ENCODE peak calls at places on chromosome 1, in nine cellular contexts. One of them, this sample, is unnamed.
A peak's percentile ranks its signal among the peaks of the same experiment; 100 is the strongest.

GRCh38 chr1:108199781-108200626 is at the start of gene SLC25A24:
- DNase-seq in aorta: peak; percentile 90
- DNase-seq in CD4-positive, CD25-positive, alpha-beta regulatory T cell: peak; percentile 92
- DNase-seq in CD8-positive, alpha-beta T cell: peak; percentile 73
- DNase-seq in right cardiac atrium: peak; percentile 96
- DNase-seq in hepatocyte: peak; percentile 93
- DNase-seq in fibroblast of lung: peak; percentile 79
- DNase-seq in heart right ventricle: peak; percentile 77
- DNase-seq in BJ: no peak
- DNase-seq in this sample: peak; percentile 72

GRCh38 chr1:113998361-113998760 is 19.1 kb downstream of the OLFML3 start:
- DNase-seq in BJ: no peak
- DNase-seq in right cardiac atrium: no peak
- DNase-seq in fibroblast of lung: peak; percentile 22
- DNase-seq in heart right ventricle: peak; percentile 24
- DNase-seq in CD4-positive, CD25-positive, alpha-beta regulatory T cell: no peak
- DNase-seq in hepatocyte: peak; percentile 32
- DNase-seq in CD8-positive, alpha-beta T cell: no peak
- DNase-seq in aorta: no peak
- DNase-seq in this sample: no peak

GRCh38 chr1:198363752-198364151 is 176.7 kb downstream of the ATP6V1G3 start:
- DNase-seq in aorta: no peak
- DNase-seq in CD8-positive, alpha-beta T cell: no peak
- DNase-seq in hepatocyte: no peak
- DNase-seq in right cardiac atrium: no peak
- DNase-seq in heart right ventricle: no peak
- DNase-seq in fibroblast of lung: no peak
- DNase-seq in CD4-positive, CD25-positive, alpha-beta regulatory T cell: peak; percentile 29
- DNase-seq in BJ: no peak
- DNase-seq in this sample: no peak

GRCh38 chr1:17688217-17688810 is 66.8 kb upstream of the ACTL8 start:
- DNase-seq in CD8-positive, alpha-beta T cell: no peak
- DNase-seq in hepatocyte: no peak
- DNase-seq in aorta: no peak
- DNase-seq in BJ: no peak
- DNase-seq in right cardiac atrium: no peak
- DNase-seq in fibroblast of lung: no peak
- DNase-seq in CD4-positive, CD25-positive, alpha-beta regulatory T cell: no peak
- DNase-seq in heart right ventricle: no peak
- DNase-seq in this sample: no peak

GRCh38 chr1:1360511-1361169 is 2.3 kb upstream of the MXRA8 start:
- DNase-seq in heart right ventricle: peak; percentile 62
- DNase-seq in fibroblast of lung: peak; percentile 92
- DNase-seq in BJ: peak; percentile 87
- DNase-seq in right cardiac atrium: peak; percentile 90
- DNase-seq in CD8-positive, alpha-beta T cell: no peak
- DNase-seq in CD4-positive, CD25-positive, alpha-beta regulatory T cell: no peak
- DNase-seq in hepatocyte: peak; percentile 71
- DNase-seq in aorta: peak; percentile 93
- DNase-seq in this sample: peak; percentile 84

GRCh38 chr1:244336232-244336899 is 115.3 kb downstream of the ADSS2 start:
- DNase-seq in BJ: no peak
- DNase-seq in CD4-positive, CD25-positive, alpha-beta regulatory T cell: no peak
- DNase-seq in fibroblast of lung: no peak
- DNase-seq in heart right ventricle: no peak
- DNase-seq in right cardiac atrium: no peak
- DNase-seq in aorta: no peak
- DNase-seq in CD8-positive, alpha-beta T cell: no peak
- DNase-seq in hepatocyte: no peak
- DNase-seq in this sample: no peak

GRCh38 chr1:201790261-201790660 is 38.7 kb upstream of the IPO9 start:
- DNase-seq in BJ: no peak
- DNase-seq in heart right ventricle: no peak
- DNase-seq in right cardiac atrium: no peak
- DNase-seq in CD8-positive, alpha-beta T cell: no peak
- DNase-seq in fibroblast of lung: peak; percentile 60
- DNase-seq in hepatocyte: no peak
- DNase-seq in CD4-positive, CD25-positive, alpha-beta regulatory T cell: no peak
- DNase-seq in aorta: peak; percentile 58
- DNase-seq in this sample: peak; percentile 51

GRCh38 chr1:75797606-75798216 is 1.0 kb downstream of the MSH4 start:
- DNase-seq in right cardiac atrium: no peak
- DNase-seq in hepatocyte: no peak
- DNase-seq in BJ: no peak
- DNase-seq in heart right ventricle: no peak
- DNase-seq in fibroblast of lung: no peak
- DNase-seq in CD8-positive, alpha-beta T cell: no peak
- DNase-seq in CD4-positive, CD25-positive, alpha-beta regulatory T cell: no peak
- DNase-seq in aorta: no peak
- DNase-seq in this sample: no peak

GRCh38 chr1:224726783-224727182 is 110.7 kb downstream of the CNIH3 start:
- DNase-seq in aorta: peak; percentile 78
- DNase-seq in CD4-positive, CD25-positive, alpha-beta regulatory T cell: no peak
- DNase-seq in CD8-positive, alpha-beta T cell: no peak
- DNase-seq in right cardiac atrium: no peak
- DNase-seq in hepatocyte: peak; percentile 65
- DNase-seq in BJ: peak; percentile 76
- DNase-seq in fibroblast of lung: peak; percentile 97
- DNase-seq in heart right ventricle: no peak
- DNase-seq in this sample: peak; percentile 88

GRCh38 chr1:112267206-112267605 is 128.8 kb upstream of the CTTNBP2NL start:
- DNase-seq in fibroblast of lung: no peak
- DNase-seq in CD4-positive, CD25-positive, alpha-beta regulatory T cell: no peak
- DNase-seq in CD8-positive, alpha-beta T cell: no peak
- DNase-seq in BJ: no peak
- DNase-seq in right cardiac atrium: no peak
- DNase-seq in aorta: no peak
- DNase-seq in heart right ventricle: no peak
- DNase-seq in hepatocyte: no peak
- DNase-seq in this sample: no peak

GRCh38 chr1:19934336-19934735 is 10.9 kb upstream of the PLA2G2E start:
- DNase-seq in BJ: no peak
- DNase-seq in fibroblast of lung: no peak
- DNase-seq in heart right ventricle: no peak
- DNase-seq in right cardiac atrium: no peak
- DNase-seq in hepatocyte: no peak
- DNase-seq in CD4-positive, CD25-positive, alpha-beta regulatory T cell: no peak
- DNase-seq in aorta: no peak
- DNase-seq in CD8-positive, alpha-beta T cell: no peak
- DNase-seq in this sample: no peak

GRCh38 chr1:6445062-6445763 is 20.6 kb downstream of the ESPN start:
- DNase-seq in CD8-positive, alpha-beta T cell: peak; percentile 46
- DNase-seq in right cardiac atrium: peak; percentile 75
- DNase-seq in hepatocyte: peak; percentile 69
- DNase-seq in heart right ventricle: no peak
- DNase-seq in aorta: no peak
- DNase-seq in CD4-positive, CD25-positive, alpha-beta regulatory T cell: peak; percentile 50
- DNase-seq in BJ: no peak
- DNase-seq in fibroblast of lung: peak; percentile 37
- DNase-seq in this sample: no peak

GRCh38 chr1:105565006-105565405 is 1491.5 kb upstream of the PRMT6 start:
- DNase-seq in fibroblast of lung: no peak
- DNase-seq in CD4-positive, CD25-positive, alpha-beta regulatory T cell: no peak
- DNase-seq in hepatocyte: no peak
- DNase-seq in BJ: no peak
- DNase-seq in heart right ventricle: no peak
- DNase-seq in right cardiac atrium: no peak
- DNase-seq in aorta: no peak
- DNase-seq in CD8-positive, alpha-beta T cell: no peak
- DNase-seq in this sample: no peak

GRCh38 chr1:53470155-53470554 is 11.0 kb downstream of the DMRTB1 start:
- DNase-seq in CD4-positive, CD25-positive, alpha-beta regulatory T cell: no peak
- DNase-seq in heart right ventricle: peak; percentile 53
- DNase-seq in BJ: no peak
- DNase-seq in fibroblast of lung: peak; percentile 81
- DNase-seq in hepatocyte: peak; percentile 88
- DNase-seq in CD8-positive, alpha-beta T cell: no peak
- DNase-seq in right cardiac atrium: peak; percentile 92
- DNase-seq in aorta: peak; percentile 69
- DNase-seq in this sample: peak; percentile 50

GRCh38 chr1:229229137-229229720 is 41.7 kb upstream of the RAB4A start:
- DNase-seq in CD4-positive, CD25-positive, alpha-beta regulatory T cell: no peak
- DNase-seq in fibroblast of lung: no peak
- DNase-seq in hepatocyte: peak; percentile 52
- DNase-seq in heart right ventricle: no peak
- DNase-seq in aorta: no peak
- DNase-seq in BJ: no peak
- DNase-seq in CD8-positive, alpha-beta T cell: no peak
- DNase-seq in right cardiac atrium: no peak
- DNase-seq in this sample: no peak

GRCh38 chr1:203519053-203519770 is 25.3 kb downstream of the OPTC start:
- DNase-seq in aorta: no peak
- DNase-seq in heart right ventricle: no peak
- DNase-seq in CD8-positive, alpha-beta T cell: no peak
- DNase-seq in hepatocyte: peak; percentile 82
- DNase-seq in fibroblast of lung: no peak
- DNase-seq in right cardiac atrium: no peak
- DNase-seq in BJ: no peak
- DNase-seq in CD4-positive, CD25-positive, alpha-beta regulatory T cell: no peak
- DNase-seq in this sample: no peak

DNA sequence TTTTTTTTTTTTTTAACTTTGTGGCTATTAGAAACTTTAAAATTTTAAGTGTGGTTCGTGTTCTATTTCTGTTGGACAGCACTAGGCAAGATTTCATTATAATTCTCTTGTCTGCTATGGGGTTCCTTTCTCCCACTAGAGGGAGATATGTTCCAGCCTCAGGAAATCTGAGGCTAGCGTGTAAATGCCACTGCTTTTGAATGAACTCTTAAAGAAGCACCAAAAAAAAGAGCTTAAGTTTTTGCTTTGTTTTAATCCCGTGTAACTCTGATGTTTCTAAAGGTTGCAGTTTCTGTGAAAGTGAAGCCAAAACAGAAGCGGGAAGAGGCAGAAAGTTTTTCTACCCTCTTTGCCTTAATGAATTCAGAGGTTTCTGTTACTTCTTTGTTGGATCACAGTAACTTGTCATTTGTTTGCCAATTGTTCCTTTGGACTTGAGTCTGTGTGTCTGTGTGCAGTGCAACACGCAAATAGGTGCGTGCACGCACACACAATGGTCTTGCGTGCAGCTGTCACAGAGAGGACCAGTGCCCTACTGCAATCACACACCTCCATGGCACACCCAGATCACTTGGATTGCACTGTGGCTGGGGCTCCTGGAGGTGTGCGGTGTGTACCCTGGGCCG is 32.3 kb downstream of the HHAT start:
- DNase-seq in BJ: peak; percentile 26
- DNase-seq in hepatocyte: peak; percentile 60
- DNase-seq in aorta: no peak
- DNase-seq in CD4-positive, CD25-positive, alpha-beta regulatory T cell: peak; percentile 18
- DNase-seq in right cardiac atrium: no peak
- DNase-seq in heart right ventricle: no peak
- DNase-seq in fibroblast of lung: peak; percentile 79
- DNase-seq in CD8-positive, alpha-beta T cell: no peak
- DNase-seq in this sample: no peak
- H3K27me3 ChIP-seq in BJ: no peaks in the 10 kb centered on the region
- H3K27me3 ChIP-seq in hepatocyte: no peaks in the 10 kb centered on the region
- H3K27me3 ChIP-seq in aorta: no peaks in the 10 kb centered on the region
- H3K27me3 ChIP-seq in CD4-positive, CD25-positive, alpha-beta regulatory T cell: no peaks in the 10 kb centered on the region
- H3K27me3 ChIP-seq in right cardiac atrium: no peaks in the 10 kb centered on the region
- H3K27me3 ChIP-seq in heart right ventricle: no peaks in the 10 kb centered on the region
- H3K27me3 ChIP-seq in fibroblast of lung: no peaks in the 10 kb centered on the region
- H3K27me3 ChIP-seq in CD8-positive, alpha-beta T cell: no peaks in the 10 kb centered on the region
- H3K27me3 ChIP-seq in this sample: no peaks in the 10 kb centered on the region

GRCh38 chr1:78472251-78472620 is 18.5 kb upstream of the PTGFR start:
- DNase-seq in fibroblast of lung: no peak
- DNase-seq in CD4-positive, CD25-positive, alpha-beta regulatory T cell: no peak
- DNase-seq in BJ: no peak
- DNase-seq in aorta: no peak
- DNase-seq in heart right ventricle: no peak
- DNase-seq in right cardiac atrium: no peak
- DNase-seq in hepatocyte: no peak
- DNase-seq in CD8-positive, alpha-beta T cell: no peak
- DNase-seq in this sample: no peak
- H3K4me3 ChIP-seq in fibroblast of lung: no peak overlapping the region
- H3K4me3 ChIP-seq in CD4-positive, CD25-positive, alpha-beta regulatory T cell: no peak overlapping the region
- H3K4me3 ChIP-seq in BJ: no peak overlapping the region
- H3K4me3 ChIP-seq in aorta: no peak overlapping the region
- H3K4me3 ChIP-seq in heart right ventricle: no peak overlapping the region
- H3K4me3 ChIP-seq in right cardiac atrium: no peak overlapping the region
- H3K4me3 ChIP-seq in hepatocyte: no peak overlapping the region
- H3K4me3 ChIP-seq in CD8-positive, alpha-beta T cell: no peak overlapping the region
- H3K4me3 ChIP-seq in this sample: no peak overlapping the region

GRCh38 chr1:38656741-38657140 is 202.8 kb downstream of the RRAGC start:
- DNase-seq in heart right ventricle: no peak
- DNase-seq in CD8-positive, alpha-beta T cell: no peak
- DNase-seq in right cardiac atrium: no peak
- DNase-seq in BJ: no peak
- DNase-seq in CD4-positive, CD25-positive, alpha-beta regulatory T cell: no peak
- DNase-seq in aorta: no peak
- DNase-seq in fibroblast of lung: no peak
- DNase-seq in hepatocyte: no peak
- DNase-seq in this sample: no peak
- H3K27me3 ChIP-seq in heart right ventricle: peaks cover 31% of the 10 kb centered on the region
- H3K27me3 ChIP-seq in CD8-positive, alpha-beta T cell: no peaks in the 10 kb centered on the region
- H3K27me3 ChIP-seq in right cardiac atrium: no peaks in the 10 kb centered on the region
- H3K27me3 ChIP-seq in BJ: no peaks in the 10 kb centered on the region
- H3K27me3 ChIP-seq in CD4-positive, CD25-positive, alpha-beta regulatory T cell: peaks cover 3% of the 10 kb centered on the region
- H3K27me3 ChIP-seq in aorta: no peaks in the 10 kb centered on the region
- H3K27me3 ChIP-seq in fibroblast of lung: no peaks in the 10 kb centered on the region
- H3K27me3 ChIP-seq in hepatocyte: no peaks in the 10 kb centered on the region
- H3K27me3 ChIP-seq in this sample: peaks cover 22% of the 10 kb centered on the region

GRCh38 chr1:36398370-36398977 is 766 bp upstream of the LSM10 start:
- DNase-seq in CD4-positive, CD25-positive, alpha-beta regulatory T cell: no peak
- DNase-seq in hepatocyte: no peak
- DNase-seq in heart right ventricle: no peak
- DNase-seq in aorta: no peak
- DNase-seq in BJ: no peak
- DNase-seq in fibroblast of lung: no peak
- DNase-seq in CD8-positive, alpha-beta T cell: no peak
- DNase-seq in right cardiac atrium: no peak
- DNase-seq in this sample: no peak

GRCh38 chr1:36397378-36398230 is at the start of gene LSM10:
- DNase-seq in fibroblast of lung: peak; percentile 93
- DNase-seq in heart right ventricle: peak; percentile 95
- DNase-seq in right cardiac atrium: peak; percentile 97
- DNase-seq in BJ: peak; percentile 70
- DNase-seq in CD8-positive, alpha-beta T cell: peak; percentile 90
- DNase-seq in aorta: peak; percentile 97
- DNase-seq in hepatocyte: peak; percentile 96
- DNase-seq in CD4-positive, CD25-positive, alpha-beta regulatory T cell: peak; percentile 93
- DNase-seq in this sample: peak; percentile 96

GRCh38 chr1:36396359-36396758 is 1.3 kb downstream of the LSM10 start:
- DNase-seq in hepatocyte: no peak
- DNase-seq in CD4-positive, CD25-positive, alpha-beta regulatory T cell: no peak
- DNase-seq in CD8-positive, alpha-beta T cell: no peak
- DNase-seq in aorta: no peak
- DNase-seq in BJ: no peak
- DNase-seq in right cardiac atrium: no peak
- DNase-seq in fibroblast of lung: no peak
- DNase-seq in heart right ventricle: no peak
- DNase-seq in this sample: no peak

GRCh38 chr1:36393686-36394085 is 4.0 kb downstream of the LSM10 start:
- DNase-seq in BJ: no peak
- DNase-seq in aorta: peak; percentile 31
- DNase-seq in CD8-positive, alpha-beta T cell: no peak
- DNase-seq in right cardiac atrium: peak; percentile 46
- DNase-seq in hepatocyte: no peak
- DNase-seq in fibroblast of lung: no peak
- DNase-seq in heart right ventricle: no peak
- DNase-seq in CD4-positive, CD25-positive, alpha-beta regulatory T cell: no peak
- DNase-seq in this sample: no peak

DNA sequence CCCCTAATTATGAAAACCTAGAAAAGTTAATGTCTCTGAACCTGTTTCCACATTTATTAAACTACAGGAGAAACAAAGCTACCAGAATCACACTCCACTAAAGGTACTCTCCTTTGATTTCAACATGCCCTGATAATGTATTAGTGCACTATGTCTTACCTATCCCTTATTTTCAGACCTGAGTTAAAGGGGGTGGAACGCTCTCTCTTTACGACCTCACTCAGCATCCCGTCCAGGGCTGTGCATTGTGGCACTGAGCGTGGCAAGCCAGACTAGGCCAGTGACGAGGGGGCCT is 678 bp downstream of the LSM10 start:
- DNase-seq in fibroblast of lung: no peak
- DNase-seq in CD4-positive, CD25-positive, alpha-beta regulatory T cell: no peak
- DNase-seq in heart right ventricle: no peak
- DNase-seq in BJ: no peak
- DNase-seq in CD8-positive, alpha-beta T cell: no peak
- DNase-seq in right cardiac atrium: no peak
- DNase-seq in aorta: no peak
- DNase-seq in hepatocyte: no peak
- DNase-seq in this sample: no peak
- H3K4me3 ChIP-seq in fibroblast of lung: peak overlapping the region; percentile 99
- H3K4me3 ChIP-seq in CD4-positive, CD25-positive, alpha-beta regulatory T cell: peak overlapping the region; percentile 92
- H3K4me3 ChIP-seq in heart right ventricle: peak overlapping the region; percentile 74
- H3K4me3 ChIP-seq in BJ: peak overlapping the region; percentile 70
- H3K4me3 ChIP-seq in CD8-positive, alpha-beta T cell: peak overlapping the region; percentile 97
- H3K4me3 ChIP-seq in right cardiac atrium: peak overlapping the region; percentile 78
- H3K4me3 ChIP-seq in aorta: peak overlapping the region; percentile 63
- H3K4me3 ChIP-seq in hepatocyte: peak overlapping the region; percentile 81
- H3K4me3 ChIP-seq in this sample: peak overlapping the region; percentile 78